ENCODE peak calls at places on chromosomes 11 and 22, in seven cellular contexts. J, M, U, E, B, R and W are unnamed samples.

GRCh38 chr11:124841186-124841585 is 24.0 kb upstream of the ROBO3 start:
- DNase-seq in J (no peak), M (no peak), U (no peak), E (no peak), B (no peak), R (no peak), W (no peak)

GRCh38 chr11:131178020-131178419 is 192.4 kb upstream of the NTM start:
- DNase-seq in J (no peak), M (no peak), U (no peak), E (no peak), B (no peak), R (no peak), W (no peak)

GRCh38 chr11:60771879-60772525 is 13.1 kb upstream of the MS4A10 start:
- DNase-seq in J (no peak), M (no peak), U (no peak), E (no peak), B (no peak), R (no peak), W (no peak)

GRCh38 chr11:70826541-70826943 is 425.8 kb downstream of the SHANK2 start:
- DNase-seq in J (no peak), M (no peak), U (no peak), E (no peak), B (peak), R (no peak), W (no peak)

GRCh38 chr11:106087815-106088435 is 10.5 kb downstream of the AASDHPPT start:
- DNase-seq in J (no peak), M (peak), U (peak), E (peak), B (peak), R (no peak), W (no peak)

GRCh38 chr11:88174627-88175003 is 628 bp downstream of the RAB38 start:
- DNase-seq in J (peak), M (peak), U (peak), E (peak), B (peak), R (peak), W (no peak)

GRCh38 chr11:64244966-64245365 is 1.8 kb downstream of the PPP1R14B start:
- DNase-seq in J (no peak), M (no peak), U (no peak), E (no peak), B (no peak), R (no peak), W (no peak)

GRCh38 chr11:37504066-37504611 is 906.1 kb upstream of the RAG2 start:
- DNase-seq in J (no peak), M (no peak), U (no peak), E (no peak), B (no peak), R (peak), W (no peak)

GRCh38 chr22:32444068-32444467 is 20.2 kb downstream of the BPIFC start:
- DNase-seq in J (peak), M (no peak), U (no peak), E (no peak), B (no peak), R (no peak), W (no peak)

GRCh38 chr11:60985991-60986915 is 14.8 kb downstream of the CD6 start:
- DNase-seq in J (no peak), M (no peak), U (peak), E (no peak), B (peak), R (no peak), W (no peak)

GRCh38 chr11:96014234-96014633 is 90.3 kb upstream of the MTMR2 start:
- DNase-seq in J (peak), M (no peak), U (no peak), E (no peak), B (no peak), R (no peak), W (no peak)

GRCh38 chr22:42388130-42388797 is 43.9 kb downstream of the NFAM1 start:
- DNase-seq in J (no peak), M (no peak), U (no peak), E (no peak), B (peak), R (no peak), W (no peak)

GRCh38 chr22:45817705-45818104 is 146.1 kb downstream of the ATXN10 start:
- DNase-seq in J (no peak), M (no peak), U (no peak), E (no peak), B (no peak), R (no peak), W (no peak)

GRCh38 chr11:14973621-14974020 is 1.5 kb upstream of the CALCA start:
- DNase-seq in J (no peak), M (no peak), U (no peak), E (no peak), B (peak), R (no peak), W (no peak)

GRCh38 chr11:116973270-116973669 is 125.0 kb downstream of the SIK3 start:
- DNase-seq in J (no peak), M (no peak), U (no peak), E (no peak), B (no peak), R (no peak), W (no peak)

GRCh38 chr11:75342966-75343870 is 8.2 kb downstream of the ARRB1 start:
- DNase-seq in J (peak), M (no peak), U (peak), E (no peak), B (peak), R (no peak), W (no peak)

GRCh38 chr11:66002648-66003225 is 434 bp downstream of the BANF1 start:
- DNase-seq in J (peak), M (no peak), U (peak), E (no peak), B (peak), R (no peak), W (no peak)

GRCh38 chr22:17706451-17706900 is 67.8 kb downstream of the BID start:
- DNase-seq in J (peak), M (no peak), U (peak), E (peak), B (no peak), R (peak), W (no peak)

GRCh38 chr11:61671527-61671926 is 8.7 kb upstream of the DAGLA start:
- DNase-seq in J (peak), M (no peak), U (no peak), E (no peak), B (peak), R (no peak), W (no peak)

GRCh38 chr22:23398701-23399366 is 181.3 kb downstream of the IGLL1 start:
- DNase-seq in J (no peak), M (no peak), U (no peak), E (no peak), B (no peak), R (no peak), W (no peak)

GRCh38 chr22:46292727-46293126 is 3.9 kb upstream of the GTSE1 start:
- DNase-seq in J (no peak), M (no peak), U (no peak), E (no peak), B (no peak), R (no peak), W (no peak)

GRCh38 chr22:29146101-29146560 is 59.6 kb upstream of the EMID1 start:
- DNase-seq in J (no peak), M (no peak), U (peak), E (no peak), B (no peak), R (no peak), W (no peak)

GRCh38 chr11:114061053-114062049 is 1.8 kb downstream of the ZBTB16 start:
- DNase-seq in J (no peak), M (no peak), U (peak), E (no peak), B (peak), R (no peak), W (no peak)

GRCh38 chr11:4881860-4882500 is at the start of gene OR51T1:
- DNase-seq in J (no peak), M (no peak), U (no peak), E (no peak), B (no peak), R (no peak), W (no peak)

GRCh38 chr11:61900251-61900650 is 8.9 kb upstream of the FADS3 start:
- DNase-seq in J (no peak), M (no peak), U (no peak), E (no peak), B (no peak), R (no peak), W (no peak)

GRCh38 chr11:117597083-117597482 is 199.9 kb downstream of the DSCAML1 start:
- DNase-seq in J (peak), M (no peak), U (no peak), E (no peak), B (peak), R (no peak), W (no peak)

GRCh38 chr11:280762-281485 is 2.7 kb downstream of the NLRP6 start:
- DNase-seq in J (no peak), M (no peak), U (no peak), E (peak), B (peak), R (no peak), W (no peak)

GRCh38 chr11:74018331-74019005 is 9.6 kb upstream of the UCP3 start:
- DNase-seq in J (no peak), M (peak), U (peak), E (no peak), B (peak), R (peak), W (no peak)

GRCh38 chr11:8709002-8709672 is 26.5 kb downstream of the RPL27A start:
- DNase-seq in J (no peak), M (no peak), U (peak), E (no peak), B (peak), R (peak), W (no peak)

GRCh38 chr11:28566643-28567042 is 458.5 kb downstream of the METTL15 start:
- DNase-seq in J (peak), M (peak), U (peak), E (no peak), B (peak), R (peak), W (peak)

GRCh38 chr11:113184498-113184897 is 129.9 kb upstream of the TTC12 start:
- DNase-seq in J (no peak), M (no peak), U (no peak), E (no peak), B (no peak), R (peak), W (no peak)

GRCh38 chr22:35910013-35910860 is 118.4 kb downstream of the RBFOX2 start:
- DNase-seq in J (no peak), M (no peak), U (no peak), E (no peak), B (no peak), R (no peak), W (no peak)
- TF ChIP-seq CTCF in J (no peak), M (no peak), U (no peak), E (no peak), B (no peak), R (no peak), W (no peak)

GRCh38 chr11:19714387-19715363 is 2.0 kb downstream of the NAV2 start:
- DNase-seq in J (no peak), M (no peak), U (no peak), E (no peak), B (no peak), R (no peak), W (no peak)
- TF ChIP-seq CTCF in J (no peak), M (no peak), U (no peak), E (no peak), B (no peak), R (no peak), W (no peak)

GRCh38 chr22:39446239-39446721 is 10.5 kb upstream of the MGAT3 start:
- DNase-seq in J (no peak), M (no peak), U (peak), E (no peak), B (no peak), R (no peak), W (no peak)
- TF ChIP-seq CTCF in J (no peak), M (no peak), U (no peak), E (no peak), B (no peak), R (no peak), W (no peak)

DNA sequence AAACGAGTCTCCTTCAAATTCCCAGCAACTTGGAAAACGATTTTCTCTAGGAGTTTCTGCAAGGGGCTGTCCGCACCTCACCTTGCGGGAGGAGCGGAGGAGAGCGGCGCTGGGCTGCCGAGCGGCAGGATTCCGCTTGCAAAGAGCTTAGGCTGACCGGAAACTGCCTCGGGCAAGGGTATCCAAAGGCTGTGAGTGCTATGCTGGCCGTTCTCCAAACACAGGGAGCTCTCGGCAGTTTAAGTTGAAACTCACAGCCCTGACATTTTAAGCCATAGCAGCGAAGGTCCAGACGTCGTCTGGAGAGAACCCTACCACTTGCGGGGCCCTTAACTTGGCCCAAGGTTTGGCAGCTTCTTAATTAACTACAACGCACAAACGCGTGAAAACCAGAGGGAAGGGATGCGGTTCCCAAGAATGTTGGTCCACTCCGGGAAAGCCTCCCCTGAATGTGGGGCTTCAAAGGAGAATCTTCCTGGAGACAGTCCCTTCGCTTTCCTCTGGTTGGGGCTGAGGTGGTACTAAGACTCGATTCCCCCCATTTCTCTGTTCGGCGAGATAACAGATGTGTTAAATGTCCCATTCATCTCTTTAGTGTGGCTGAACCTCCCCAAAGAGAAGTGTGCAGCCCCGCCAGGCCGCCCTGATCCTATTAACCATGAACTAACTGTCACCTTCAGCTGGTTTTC is 1.1 kb upstream of the DBX1 start:
- DNase-seq in J (no peak), M (no peak), U (no peak), E (no peak), B (no peak), R (no peak), W (no peak)
- TF ChIP-seq CTCF in J (no peak), M (no peak), U (no peak), E (no peak), B (no peak), R (no peak), W (no peak)

GRCh38 chr22:25144522-25144921 is 55.1 kb upstream of the CRYBB3 start:
- DNase-seq in J (no peak), M (no peak), U (no peak), E (no peak), B (no peak), R (no peak), W (no peak)

GRCh38 chr22:25149014-25149413 is 50.6 kb upstream of the CRYBB3 start:
- DNase-seq in J (no peak), M (no peak), U (no peak), E (no peak), B (no peak), R (no peak), W (no peak)

GRCh38 chr22:25146906-25147754 is 52.5 kb upstream of the CRYBB3 start:
- DNase-seq in J (no peak), M (no peak), U (no peak), E (no peak), B (no peak), R (no peak), W (no peak)

GRCh38 chr22:25146311-25146710 is 53.3 kb upstream of the CRYBB3 start:
- DNase-seq in J (no peak), M (no peak), U (no peak), E (no peak), B (no peak), R (no peak), W (no peak)

DNA sequence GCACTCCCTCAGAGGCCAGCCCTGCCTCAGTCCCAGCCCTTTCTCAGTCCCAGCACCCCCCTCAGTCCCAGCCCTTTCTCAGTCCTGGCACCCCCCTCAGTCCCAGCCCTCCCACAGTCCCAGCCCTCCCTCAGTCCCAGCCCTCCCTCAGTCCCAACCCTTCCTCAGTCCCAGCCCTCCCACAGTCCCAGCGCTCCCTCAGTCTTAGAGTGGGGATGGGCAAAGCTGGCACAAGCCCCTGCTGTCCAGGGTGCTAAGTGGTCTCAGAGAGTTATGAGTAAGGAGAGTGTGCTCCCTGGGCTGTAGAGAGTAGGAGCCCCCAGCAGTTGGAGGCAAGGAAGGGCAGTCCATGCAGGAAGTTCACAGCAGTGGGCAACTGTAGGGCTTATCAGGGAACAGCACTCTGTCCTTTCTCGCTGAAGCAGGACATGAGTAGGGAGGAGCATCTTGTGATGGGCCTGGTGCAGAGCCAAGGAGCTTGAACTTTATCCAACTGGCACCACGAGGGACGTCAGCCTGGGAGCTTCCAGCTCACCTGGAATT is 51.4 kb upstream of the CRYBB3 start:
- DNase-seq in J (no peak), M (no peak), U (peak), E (no peak), B (peak), R (no peak), W (no peak)
- TF ChIP-seq CTCF in J (no peak), M (no peak), U (no peak), E (no peak), B (no peak), R (no peak), W (no peak)